ENCODE peak calls at places on chromosomes 11 and 22, in six cellular contexts. Y is Peyer's patch, C is SJSA1, V is neuronal stem cell, K is endodermal cell, I is tibial nerve. X is an unnamed sample. For H3K9me3, the result is how much of the 10 kb centered on the place peaks cover.

GRCh38 chr11:12473366-12473765 is 96.0 kb downstream of the PARVA start:
- DNase-seq in I (no peak), C (no peak), Y (no peak), K (no peak), V (no peak), X (no peak)

GRCh38 chr11:12880327-12880726 is 128.8 kb upstream of the RASSF10 start:
- DNase-seq in C (no peak), Y (no peak), I (no peak), V (no peak), K (peak), X (no peak)

GRCh38 chr11:103863497-103863896 is 172.9 kb upstream of the DDI1 start:
- DNase-seq in C (no peak), I (no peak), Y (no peak), K (no peak), V (no peak), X (no peak)

GRCh38 chr22:17167486-17167885 is 8.4 kb upstream of the HDHD5 start:
- DNase-seq in K (no peak), I (no peak), C (no peak), V (no peak), Y (no peak), X (no peak)

GRCh38 chr11:65427691-65428577 is 5.3 kb downstream of the NEAT1 start:
- DNase-seq in I (no peak), Y (peak), V (no peak), K (peak), C (peak), X (no peak)

GRCh38 chr22:44931077-44931540 is 78.7 kb downstream of the PHF21B start:
- DNase-seq in K (no peak), I (no peak), V (no peak), C (no peak), Y (no peak), X (no peak)

GRCh38 chr11:128310005-128310404 is 277.4 kb downstream of the ETS1 start:
- DNase-seq in V (no peak), Y (no peak), I (no peak), C (no peak), K (no peak), X (no peak)

GRCh38 chr22:36762687-36763260 is 13.1 kb downstream of the IFT27 start:
- DNase-seq in K (peak), C (no peak), I (no peak), V (no peak), Y (no peak), X (no peak)

GRCh38 chr11:116276051-116277044 is 496.4 kb downstream of the BUD13 start:
- DNase-seq in K (peak), I (peak), V (peak), Y (peak), C (peak), X (peak)

GRCh38 chr11:1181858-1182535 is 24.2 kb downstream of the MUC5AC start:
- DNase-seq in V (no peak), Y (no peak), K (no peak), I (no peak), C (no peak), X (peak)

GRCh38 chr11:17535488-17535887 is 8.7 kb downstream of the USH1C start:
- DNase-seq in K (no peak), C (no peak), Y (no peak), V (no peak), I (no peak), X (no peak)

GRCh38 chr11:126378763-126379162 is 23.3 kb downstream of the ST3GAL4 start:
- DNase-seq in C (no peak), K (no peak), V (no peak), Y (no peak), I (peak), X (no peak)

GRCh38 chr11:47847537-47847891 is 636 bp downstream of the NUP160 start:
- DNase-seq in V (no peak), I (no peak), Y (no peak), K (no peak), C (no peak), X (no peak)

GRCh38 chr22:48438096-48438495 is 1389.6 kb downstream of the BRD1 start:
- DNase-seq in V (no peak), Y (no peak), C (no peak), K (no peak), I (no peak), X (no peak)
- H3K9me3 ChIP-seq in V (under half), Y (under half), C (under half), K (under half), I (under half), X (under half)

GRCh38 chr11:38524945-38525344 is 1926.9 kb upstream of the RAG2 start:
- DNase-seq in K (no peak), Y (no peak), C (no peak), V (no peak), I (no peak), X (no peak)
- H3K9me3 ChIP-seq in K (under half), Y (under half), C (under half), V (under half), I (under half), X (under half)

GRCh38 chr11:83293436-83293732 is 7.2 kb upstream of the CCDC90B start:
- DNase-seq in C (no peak), I (no peak), K (no peak), Y (no peak), V (no peak), X (no peak)
- H3K9me3 ChIP-seq in C (under half), I (under half), K (under half), Y (under half), V (under half), X (under half)

GRCh38 chr22:43505423-43505822 is 93.6 kb downstream of the MPPED1 start:
- DNase-seq in Y (peak), C (no peak), K (no peak), V (no peak), I (no peak), X (no peak)
- H3K9me3 ChIP-seq in Y (under half), C (under half), K (under half), V (under half), I (under half), X (under half)

GRCh38 chr11:114614127-114614720 is 18.6 kb upstream of the NXPE4 start:
- DNase-seq in K (no peak), V (no peak), Y (no peak), I (no peak), C (no peak), X (no peak)

GRCh38 chr11:114615448-114616361 is 20.1 kb upstream of the NXPE4 start:
- DNase-seq in V (no peak), C (no peak), Y (no peak), I (no peak), K (no peak), X (no peak)

GRCh38 chr11:114618139-114618538 is 22.6 kb upstream of the NXPE4 start:
- DNase-seq in I (no peak), V (no peak), C (no peak), K (no peak), Y (no peak), X (no peak)

GRCh38 chr11:114617157-114618124 is 21.9 kb upstream of the NXPE4 start:
- DNase-seq in V (no peak), Y (no peak), I (no peak), C (no peak), K (peak), X (no peak)

DNA sequence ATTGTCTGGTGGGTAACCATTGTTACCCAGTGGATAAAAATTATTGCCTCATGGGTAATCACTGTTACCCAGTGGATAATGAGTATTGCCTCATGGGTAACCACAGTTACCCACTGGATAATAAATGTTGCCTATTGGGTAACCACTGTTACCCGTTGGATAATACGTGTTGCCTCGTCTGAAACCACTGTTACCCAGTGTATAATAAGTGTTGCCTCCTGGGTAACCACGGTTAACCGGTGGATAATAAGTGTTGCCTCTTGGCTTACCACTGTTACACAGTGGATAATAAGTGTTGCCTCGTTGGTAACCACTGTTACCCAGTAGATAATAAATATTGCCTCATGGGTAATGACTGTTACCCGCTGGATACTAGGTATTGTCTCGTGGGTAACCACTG is 20.9 kb upstream of the NXPE4 start:
- DNase-seq in Y (no peak), I (no peak), C (no peak), V (no peak), K (peak), X (no peak)
- H3K9me3 ChIP-seq in Y (under half), I (under half), C (under half), V (under half), K (half or more), X (under half)

GRCh38 chr22:12601870-12602779 is 2925.9 kb upstream of the OR11H1 start:
- DNase-seq in C (no peak), Y (no peak), V (no peak), I (no peak), K (no peak), X (no peak)
- H3K9me3 ChIP-seq in C (under half), Y (under half), V (under half), I (under half), K (half or more), X (under half)

GRCh38 chr22:32721328-32722180 is 80.0 kb upstream of the TIMP3 start:
- DNase-seq in I (no peak), V (no peak), K (no peak), C (no peak), Y (no peak), X (no peak)
- H3K9me3 ChIP-seq in I (under half), V (under half), K (under half), C (under half), Y (under half), X (under half)

GRCh38 chr11:130161441-130161840 is 1.9 kb downstream of the ST14 start:
- DNase-seq in K (no peak), Y (no peak), C (no peak), V (no peak), I (no peak), X (no peak)
- H3K9me3 ChIP-seq in K (under half), Y (under half), C (under half), V (under half), I (under half), X (under half)

X was measured in T-helper 17 cell.